ENCODE peak calls at places on chromosomes 13 and 19, in nine cellular contexts. A is activated T-helper 1 cell treated with anti-CD3 and anti-CD28 coated beads, Interleukin-2, amount 50 U/mL, for 16 hours; L is GM12865; P is fibroblast of pulmonary artery; K is brain microvascular endothelial cell; J is stimulated activated CD4-positive, alpha-beta T cell treated with anti-CD3 and anti-CD28 coated beads, TNF-alpha, amount 100 ng/mL, for 24 hours; M is cardiac muscle cell; X is HEK293T; Z is HFFc6. Q is an unnamed sample.

GRCh38 chr13:39942901-39943273 is 287.4 kb downstream of the COG6 start:
- DNase-seq in P (peak; percentile 84), Z (peak; percentile 66), M (peak; percentile 81), J (peak; percentile 57), A (peak; percentile 32), L (peak; percentile 83), K (peak; percentile 86), X (peak; percentile 81), Q (peak; percentile 41)

GRCh38 chr13:20431080-20431479 is 94.6 kb downstream of the CRYL1 start:
- DNase-seq in J (no peak), K (no peak), M (no peak), P (no peak), A (no peak), X (no peak), Z (no peak), L (no peak), Q (peak; percentile 58)

GRCh38 chr13:113446488-113446854 is 6.8 kb downstream of the ADPRHL1 start:
- DNase-seq in K (no peak), Z (no peak), A (no peak), L (no peak), J (no peak), X (no peak), M (no peak), P (no peak), Q (no peak)

GRCh38 chr13:77975358-77976042 is 56.9 kb upstream of the EDNRB start:
- DNase-seq in J (no peak), L (no peak), K (no peak), A (no peak), P (no peak), M (no peak), Z (no peak), X (no peak), Q (no peak)

GRCh38 chr13:34779171-34779570 is 162.9 kb upstream of the NBEA start:
- DNase-seq in Z (no peak), L (no peak), J (no peak), X (no peak), A (no peak), M (no peak), P (peak; percentile 30), K (no peak), Q (no peak)

GRCh38 chr13:99072356-99072755 is 94.5 kb upstream of the DOCK9 start:
- DNase-seq in A (no peak), P (no peak), K (no peak), Z (no peak), J (no peak), L (no peak), X (no peak), M (no peak), Q (no peak)

GRCh38 chr19:28242317-28242927 is 970.5 kb downstream of the UQCRFS1 start:
- DNase-seq in X (peak; percentile 13), P (peak; percentile 46), Z (no peak), M (peak; percentile 62), A (no peak), J (no peak), L (peak; percentile 62), K (peak; percentile 12), Q (peak; percentile 61)

GRCh38 chr13:38566526-38566925 is 120.4 kb upstream of the FREM2 start:
- DNase-seq in L (no peak), X (no peak), A (no peak), J (no peak), P (peak; percentile 4), M (no peak), Z (no peak), K (no peak), Q (no peak)

GRCh38 chr13:69857188-69857821 is 250.3 kb upstream of the ATXN8OS start:
- DNase-seq in K (no peak), X (peak; percentile 55), L (peak; percentile 61), A (no peak), P (peak; percentile 44), J (no peak), Z (peak; percentile 13), M (peak; percentile 86), Q (peak; percentile 81)

Q was measured in NCI-H526.